ENCODE peak calls at places on chromosomes 4 and X, in eight cellular contexts. T is uterus, W is mucosa of descending colon, M is HCT116, D is GM12878, L is gastrocnemius medialis, A is H9, B is cardiac muscle cell. K is an unnamed sample. For H3K9me3, the result is how much of the 10 kb centered on the place peaks cover.

GRCh38 chr4:107319386-107319785 is 283.3 kb upstream of the DKK2 start:
- DNase-seq in T (no peak), M (no peak), B (no peak), W (no peak), D (no peak), A (no peak), L (no peak), K (no peak)

GRCh38 chrX:55489315-55490009 is at the start of gene USP51:
- DNase-seq in B (peak), W (peak), D (peak), T (peak), L (no peak), M (no peak), A (peak), K (peak)

GRCh38 chr4:95124906-95125504 is 367.2 kb downstream of the BMPR1B start:
- DNase-seq in W (no peak), B (peak), A (peak), T (peak), D (no peak), M (peak), L (no peak), K (no peak)

GRCh38 chr4:53505947-53506346 is 85.3 kb downstream of the LNX1 start:
- DNase-seq in T (no peak), M (no peak), W (no peak), A (no peak), D (no peak), L (no peak), B (peak), K (no peak)

GRCh38 chrX:97389761-97390192 is 506.1 kb downstream of the RPA4 start:
- DNase-seq in A (no peak), B (peak), T (no peak), M (peak), W (no peak), D (no peak), L (no peak), K (no peak)

GRCh38 chr4:26217961-26218676 is 102.7 kb upstream of the RBPJ start:
- DNase-seq in M (no peak), W (no peak), B (no peak), T (no peak), A (no peak), L (no peak), D (peak), K (no peak)

GRCh38 chrX:7389576-7389975 is 241.6 kb upstream of the PUDP start:
- DNase-seq in D (no peak), A (no peak), M (no peak), W (no peak), B (no peak), L (no peak), T (no peak), K (no peak)

GRCh38 chr4:74415602-74416300 is 29.2 kb upstream of the AREG start:
- DNase-seq in M (no peak), T (no peak), L (no peak), W (no peak), A (no peak), B (no peak), D (no peak), K (no peak)

GRCh38 chr4:171639540-171639939 is 173.7 kb upstream of the GALNTL6 start:
- DNase-seq in D (peak), B (no peak), A (no peak), L (no peak), M (no peak), W (no peak), T (no peak), K (no peak)

GRCh38 chr4:73916172-73916925 is 47.2 kb downstream of the CXCL1 start:
- DNase-seq in B (no peak), T (no peak), W (no peak), L (no peak), A (no peak), D (no peak), M (no peak), K (no peak)

GRCh38 chr4:130197946-130198345 is 1102.0 kb downstream of the C4orf33 start:
- DNase-seq in W (no peak), D (no peak), A (no peak), M (no peak), T (no peak), B (no peak), L (no peak), K (no peak)

GRCh38 chrX:155065035-155065734 is 5.8 kb downstream of the CMC4 start:
- DNase-seq in A (no peak), T (no peak), D (no peak), M (no peak), B (peak), L (no peak), W (no peak), K (no peak)

GRCh38 chrX:9318213-9318612 is 146.6 kb upstream of the TBL1X start:
- DNase-seq in L (no peak), W (no peak), D (no peak), B (no peak), T (no peak), A (no peak), M (no peak), K (no peak)

GRCh38 chr4:100926039-100926717 is 408.4 kb upstream of the EMCN start:
- DNase-seq in L (no peak), B (no peak), M (no peak), T (no peak), W (no peak), A (no peak), D (no peak), K (no peak)

GRCh38 chr4:53592686-53593641 is 1.7 kb upstream of the LNX1 start:
- DNase-seq in A (peak), T (peak), B (peak), D (no peak), M (no peak), W (peak), L (peak), K (peak)

GRCh38 chr4:184409911-184410692 is 64.2 kb downstream of the IRF2 start:
- DNase-seq in L (no peak), W (no peak), M (no peak), A (no peak), T (no peak), D (no peak), B (no peak), K (no peak)

GRCh38 chrX:104370089-104370488 is 115.4 kb upstream of the ESX1 start:
- DNase-seq in W (no peak), B (peak), M (peak), T (no peak), A (peak), D (no peak), L (no peak), K (no peak)

GRCh38 chrX:14922437-14922836 is 49.2 kb downstream of the MOSPD2 start:
- DNase-seq in L (no peak), A (no peak), D (no peak), M (no peak), B (peak), W (no peak), T (no peak), K (no peak)

GRCh38 chr4:94934201-94934600 is 176.4 kb downstream of the BMPR1B start:
- DNase-seq in B (peak), A (no peak), M (no peak), L (no peak), T (no peak), D (no peak), W (no peak), K (no peak)

GRCh38 chr4:92265066-92265465 is 38.7 kb upstream of the GRID2 start:
- DNase-seq in L (no peak), M (no peak), W (no peak), B (peak), D (no peak), A (no peak), T (no peak), K (no peak)

GRCh38 chrX:72121381-72121780 is 10.3 kb downstream of the RTL5 start:
- DNase-seq in B (peak), A (no peak), W (peak), D (no peak), M (no peak), T (peak), L (peak), K (peak)

GRCh38 chr4:130233377-130234047 is 1137.6 kb downstream of the C4orf33 start:
- DNase-seq in T (no peak), M (no peak), A (no peak), B (peak), W (no peak), L (no peak), D (peak), K (no peak)

GRCh38 chrX:48492293-48492910 is 16.4 kb upstream of the PORCN start:
- DNase-seq in T (no peak), L (no peak), W (no peak), A (no peak), D (no peak), B (no peak), M (no peak), K (no peak)

GRCh38 chr4:181488926-181489325 is 754.3 kb upstream of the TENM3 start:
- DNase-seq in L (no peak), W (no peak), D (no peak), M (no peak), A (no peak), B (no peak), T (no peak), K (no peak)

GRCh38 chrX:129833153-129834004 is 10.3 kb downstream of the ZDHHC9 start:
- DNase-seq in W (no peak), L (no peak), M (no peak), T (no peak), B (peak), A (no peak), D (no peak), K (no peak)

GRCh38 chr4:117085185-117085701 is at the start of gene TRAM1L1:
- DNase-seq in M (no peak), A (peak), T (peak), L (no peak), B (peak), D (no peak), W (peak), K (peak)

GRCh38 chrX:120653000-120653399 is 23.1 kb upstream of the C1GALT1C1 start:
- DNase-seq in L (no peak), T (no peak), M (no peak), B (no peak), D (no peak), W (no peak), A (no peak), K (no peak)

GRCh38 chr4:55592014-55592413 is at the start of gene PDCL2:
- DNase-seq in D (no peak), W (peak), A (peak), L (no peak), B (no peak), T (no peak), M (no peak), K (no peak)

GRCh38 chr4:45004847-45005565 is 278.6 kb upstream of the GNPDA2 start:
- DNase-seq in M (no peak), W (no peak), L (no peak), D (no peak), T (no peak), B (peak), A (no peak), K (no peak)

GRCh38 chr4:181261279-181261678 is 981.9 kb upstream of the TENM3 start:
- DNase-seq in M (no peak), L (no peak), W (no peak), B (no peak), T (no peak), D (no peak), A (no peak), K (no peak)

GRCh38 chr4:172706000-172706399 is 462.6 kb upstream of the GALNT7 start:
- DNase-seq in W (no peak), A (no peak), B (no peak), D (no peak), L (no peak), M (no peak), T (no peak), K (no peak)

GRCh38 chr4:150212927-150213326 is 134.7 kb downstream of the DCLK2 start:
- DNase-seq in T (no peak), B (no peak), L (no peak), D (no peak), A (no peak), M (no peak), W (no peak), K (no peak)

GRCh38 chr4:848803-849477 is 23.0 kb upstream of the CPLX1 start:
- DNase-seq in W (peak), D (no peak), L (no peak), B (no peak), T (no peak), A (no peak), M (no peak), K (no peak)

GRCh38 chr4:25656031-25656430 is 380 bp downstream of the SLC34A2 start:
- DNase-seq in B (no peak), L (no peak), D (no peak), M (no peak), W (no peak), A (no peak), T (no peak), K (no peak)

GRCh38 chr4:181566490-181566889 is 676.7 kb upstream of the TENM3 start:
- DNase-seq in L (no peak), T (no peak), B (peak), W (no peak), A (no peak), D (no peak), M (no peak), K (peak)

GRCh38 chr4:92101609-92102231 is 202.0 kb upstream of the GRID2 start:
- DNase-seq in M (no peak), T (no peak), B (peak), D (no peak), W (no peak), L (no peak), A (no peak), K (no peak)

GRCh38 chr4:147815741-147816140 is 83.9 kb downstream of the ARHGAP10 start:
- DNase-seq in L (no peak), W (no peak), B (no peak), T (no peak), M (no peak), A (no peak), D (no peak), K (no peak)

GRCh38 chr4:147814334-147814733 is 82.4 kb downstream of the ARHGAP10 start:
- DNase-seq in T (no peak), W (no peak), B (no peak), M (no peak), D (no peak), L (no peak), A (no peak), K (no peak)

GRCh38 chr4:147813107-147813773 is 81.4 kb downstream of the ARHGAP10 start:
- DNase-seq in M (no peak), L (no peak), B (no peak), A (no peak), D (no peak), W (no peak), T (no peak), K (no peak)

GRCh38 chr4:147820975-147821374 is 89.1 kb downstream of the ARHGAP10 start:
- DNase-seq in T (no peak), A (no peak), W (no peak), M (no peak), L (no peak), D (no peak), B (no peak), K (no peak)

GRCh38 chr4:147816382-147817254 is 84.7 kb downstream of the ARHGAP10 start:
- DNase-seq in A (no peak), B (no peak), T (peak), M (no peak), L (no peak), W (no peak), D (no peak), K (no peak)
- H3K9me3 ChIP-seq in A (under half), B (under half), T (under half), M (under half), L (under half), W (under half), D (under half), K (under half)

DNA sequence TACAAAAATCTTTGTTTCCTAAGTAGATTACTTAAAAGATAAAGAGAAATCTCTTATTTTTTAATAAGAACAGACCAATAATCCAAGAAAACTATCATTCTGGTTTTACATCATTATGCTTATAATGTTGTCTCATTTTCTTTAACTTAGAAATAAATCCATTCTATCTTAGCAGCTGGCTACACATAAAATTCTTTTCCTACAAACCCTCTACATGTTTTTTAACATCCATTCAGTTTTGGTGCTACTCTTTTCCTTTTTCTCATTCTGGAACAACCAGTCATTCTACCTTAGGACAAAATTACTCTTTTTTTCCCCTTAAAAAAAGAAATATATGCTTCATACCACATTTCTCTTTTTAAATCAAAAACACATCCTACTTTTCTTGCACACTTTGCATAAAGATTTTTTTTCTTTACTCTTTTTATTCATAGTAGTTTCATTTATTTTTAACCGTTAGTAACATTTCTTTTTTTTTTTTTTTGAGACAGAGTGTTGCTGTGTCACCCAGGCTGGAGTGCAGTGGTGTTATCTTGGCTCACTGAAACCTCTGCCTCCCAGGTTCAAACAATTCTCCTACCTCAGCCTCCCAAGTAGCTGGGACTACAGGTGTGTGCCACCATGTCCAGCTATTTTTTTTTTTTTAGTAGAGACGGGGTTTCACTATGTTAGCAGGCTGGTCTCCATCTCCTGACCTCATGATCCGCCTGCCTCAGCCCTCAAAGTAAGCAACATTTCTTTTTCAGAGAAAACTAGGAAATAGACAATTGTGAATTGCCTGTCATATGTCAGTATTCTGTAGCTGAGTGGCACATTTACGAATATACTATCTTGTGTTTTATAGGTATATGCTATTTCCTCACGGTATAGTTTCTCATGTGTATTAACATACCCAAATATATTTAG is 562.8 kb downstream of the ADGRL3 start:
- DNase-seq in A (no peak), D (no peak), T (no peak), B (no peak), W (no peak), M (no peak), L (no peak), K (no peak)
- H3K9me3 ChIP-seq in A (half or more), D (under half), T (under half), B (under half), W (under half), M (under half), L (under half), K (under half)

GRCh38 chr4:79492148-79492547 is 84.1 kb upstream of the GK2 start:
- DNase-seq in T (no peak), A (no peak), D (no peak), M (no peak), L (peak), B (peak), W (no peak), K (peak)
- H3K9me3 ChIP-seq in T (under half), A (under half), D (under half), M (under half), L (under half), B (under half), W (under half), K (under half)

GRCh38 chrX:78655642-78656041 is 3.5 kb downstream of the RTL3 start:
- DNase-seq in W (no peak), B (no peak), T (no peak), L (no peak), D (no peak), M (no peak), A (no peak), K (no peak)
- H3K9me3 ChIP-seq in W (under half), B (under half), T (under half), L (under half), D (under half), M (under half), A (under half), K (under half)